ENCODE peak calls at places on chromosomes 7 and 10, in five cellular contexts. C, Z, S, U and M are unnamed samples.

GRCh38 chr7:30926323-30926722 is 14.7 kb downstream of the AQP1 start:
- DNase-seq in Z (no peak), S (no peak), U (no peak), C (peak), M (no peak)

GRCh38 chr10:91434041-91434440 is 23.9 kb downstream of the HECTD2 start:
- DNase-seq in S (peak), C (no peak), U (peak), Z (no peak), M (peak)

GRCh38 chr10:137606-138005 is 2.4 kb downstream of the ZMYND11 start:
- DNase-seq in Z (no peak), C (no peak), S (peak), U (peak), M (peak)

GRCh38 chr10:98262571-98262970 is 5.4 kb downstream of the LOXL4 start:
- DNase-seq in C (peak), S (peak), Z (peak), U (no peak), M (peak)

GRCh38 chr10:70740441-70741288 is 44.5 kb downstream of the TBATA start:
- DNase-seq in U (no peak), C (no peak), Z (no peak), S (no peak), M (no peak)

GRCh38 chr10:124240721-124241350 is 147.4 kb upstream of the CHST15 start:
- DNase-seq in U (no peak), Z (no peak), C (peak), S (no peak), M (no peak)

GRCh38 chr10:7933757-7934156 is 115.5 kb downstream of the TAF3 start:
- DNase-seq in U (no peak), Z (no peak), S (no peak), C (no peak), M (no peak)

GRCh38 chr7:91264083-91264923 is at the start of gene FZD1:
- DNase-seq in C (peak), U (peak), S (peak), Z (peak), M (peak)

GRCh38 chr7:112495156-112495788 is 14.5 kb downstream of the LSMEM1 start:
- DNase-seq in C (no peak), S (no peak), Z (no peak), U (no peak), M (no peak)

GRCh38 chr7:88546808-88547207 is 212.7 kb upstream of the ZNF804B start:
- DNase-seq in U (no peak), Z (peak), C (no peak), S (no peak), M (peak)

GRCh38 chr7:114158854-114159253 is 240.0 kb upstream of the PPP1R3A start:
- DNase-seq in C (no peak), U (no peak), Z (no peak), S (no peak), M (no peak)

GRCh38 chr7:103958284-103958818 is 31.1 kb downstream of the RELN start:
- DNase-seq in C (no peak), S (no peak), U (no peak), Z (no peak), M (no peak)

GRCh38 chr7:107157091-107157490 is 11.7 kb upstream of the HBP1 start:
- DNase-seq in U (no peak), Z (no peak), S (no peak), C (no peak), M (no peak)

GRCh38 chr7:7481801-7482200 is 53.9 kb downstream of the COL28A1 start:
- DNase-seq in C (no peak), Z (no peak), U (no peak), S (no peak), M (no peak)

GRCh38 chr10:20855398-20856038 is 41.6 kb downstream of the NEBL start:
- DNase-seq in S (peak), C (no peak), U (peak), Z (peak), M (peak)
- TF ChIP-seq CTCF in S (peak), C (no peak), U (peak), Z (peak), M (peak)

DNA sequence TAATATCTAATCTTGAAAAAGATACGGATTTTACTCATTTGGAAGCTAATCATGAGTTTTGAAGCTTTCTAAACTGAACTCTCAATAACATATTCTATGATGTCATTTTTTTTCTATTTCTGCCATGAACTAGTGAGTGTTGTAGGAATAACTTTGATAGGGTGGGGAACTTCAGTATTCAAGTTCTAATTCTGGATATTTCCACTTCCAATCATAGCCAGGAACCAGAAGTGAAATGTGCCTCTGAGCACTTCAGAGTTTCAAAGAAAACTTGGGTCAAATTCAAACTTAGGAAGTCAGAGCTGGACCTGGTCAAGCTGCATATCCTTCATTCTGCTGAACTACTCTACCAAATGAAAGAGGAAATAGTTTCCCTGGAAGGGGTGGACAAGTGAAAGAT is 847 bp downstream of the AGMO start:
- DNase-seq in C (no peak), S (no peak), Z (no peak), U (no peak), M (no peak)
- H3K4me3 ChIP-seq in C (no peak), S (no peak), Z (peak), U (no peak), M (no peak)

GRCh38 chr7:8823486-8823885 is 390.1 kb downstream of the NXPH1 start:
- DNase-seq in U (no peak), S (no peak), Z (no peak), C (no peak), M (no peak)
- TF ChIP-seq CTCF in U (no peak), S (no peak), Z (no peak), C (no peak), M (no peak)

DNA sequence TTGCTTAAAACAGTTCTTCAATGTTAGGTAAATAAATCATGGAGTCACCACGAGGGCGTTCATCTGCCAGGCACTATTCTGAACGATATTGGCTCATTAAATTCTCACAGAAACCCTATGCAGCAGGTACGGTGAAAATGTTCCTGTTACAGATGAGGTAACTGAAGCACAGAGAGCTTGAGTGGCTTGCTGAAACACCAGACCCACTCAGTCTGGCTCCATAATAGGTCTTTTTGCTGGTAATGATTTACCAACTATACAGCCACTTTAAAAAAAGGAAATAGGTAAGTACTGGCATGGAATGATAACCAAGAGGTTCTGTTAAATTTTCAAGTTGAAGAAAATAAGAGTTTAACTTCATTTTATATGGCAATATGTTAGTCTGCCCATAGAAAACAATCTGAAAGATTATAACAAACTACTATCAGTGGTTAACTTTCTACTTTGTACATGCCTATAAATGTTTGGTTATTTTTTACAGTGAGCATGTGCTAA is 1.3 kb upstream of the TM9SF3 start:
- DNase-seq in U (no peak), C (no peak), Z (no peak), S (no peak), M (no peak)
- H3K4me3 ChIP-seq in U (peak), C (peak), Z (peak), S (peak), M (no peak)